ENCODE peak calls at places on chromosomes 5 and 9, in four cellular contexts. L is HEK293T, W is activated T-cell treated with anti-CD3 and anti-CD28 coated beads for 48 hours, S is NCI-H1417. R is an unnamed sample.

GRCh38 chr5:141351591-141351990 is 1.7 kb downstream of the PCDHGB1 start:
- DNase-seq in L (no peak), W (no peak), S (no peak), R (no peak)

GRCh38 chr9:96383165-96383939 is at the start of gene SLC35D2:
- DNase-seq in L (no peak), W (no peak), S (no peak), R (peak)

GRCh38 chr5:74992791-74993190 is 59.6 kb downstream of the GCNT4 start:
- DNase-seq in L (no peak), W (no peak), S (no peak), R (no peak)

GRCh38 chr9:14312721-14313377 is 1.1 kb downstream of the NFIB start:
- DNase-seq in L (no peak), W (no peak), S (peak), R (no peak)

GRCh38 chr9:78866228-78867132 is 569.6 kb downstream of the PSAT1 start:
- DNase-seq in L (no peak), W (no peak), S (no peak), R (no peak)

GRCh38 chr5:133041157-133041784 is 10.5 kb upstream of the HSPA4 start:
- DNase-seq in L (no peak), W (no peak), S (no peak), R (no peak)

GRCh38 chr9:71984388-71985069 is 73.1 kb downstream of the C9orf85 start:
- DNase-seq in L (no peak), W (no peak), S (no peak), R (no peak)

GRCh38 chr5:168885324-168886120 is 306.4 kb upstream of the PANK3 start:
- DNase-seq in L (no peak), W (no peak), S (no peak), R (no peak)

GRCh38 chr9:127862075-127863011 is 7.9 kb upstream of the ENG start:
- DNase-seq in L (no peak), W (no peak), S (no peak), R (peak)

GRCh38 chr9:71279188-71279739 is 157.8 kb upstream of the TRPM3 start:
- DNase-seq in L (no peak), W (no peak), S (no peak), R (no peak)

GRCh38 chr5:66252849-66253248 is 108.7 kb downstream of the SREK1 start:
- DNase-seq in L (no peak), W (no peak), S (no peak), R (no peak)

GRCh38 chr9:131382850-131383729 is 10.8 kb upstream of the PRRC2B start:
- DNase-seq in L (peak), W (no peak), S (peak), R (no peak)